ENCODE peak calls at places on chromosomes 1 and 21, in six cellular contexts. A, N, G, L, Y and Q are unnamed samples.

GRCh38 chr1:50620680-50621329 is 197.6 kb upstream of the DMRTA2 start:
- DNase-seq in N (no peak), L (peak), A (no peak), G (no peak), Y (no peak), Q (no peak)

GRCh38 chr1:213014642-213015041 is 1.0 kb downstream of the ANGEL2 start:
- DNase-seq in N (peak), Y (no peak), G (no peak), A (no peak), L (no peak), Q (no peak)

GRCh38 chr1:172383541-172383940 is 36.9 kb upstream of the C1orf105 start:
- DNase-seq in L (no peak), N (no peak), Y (no peak), G (no peak), A (peak), Q (no peak)

GRCh38 chr1:54377040-54377691 is 29.0 kb downstream of the SSBP3 start:
- DNase-seq in Y (no peak), G (no peak), N (no peak), L (no peak), A (no peak), Q (no peak)

GRCh38 chr1:84253891-84254290 is 47.6 kb upstream of the SAMD13 start:
- DNase-seq in L (peak), Y (no peak), N (no peak), A (peak), G (no peak), Q (no peak)

GRCh38 chr1:5896706-5897105 is 95.5 kb downstream of the NPHP4 start:
- DNase-seq in L (no peak), N (no peak), G (no peak), Y (no peak), A (no peak), Q (no peak)

GRCh38 chr1:226498690-226499008 is 49.9 kb upstream of the STUM start:
- DNase-seq in G (no peak), Y (no peak), N (no peak), L (no peak), A (no peak), Q (no peak)

GRCh38 chr1:93669369-93669768 is 12.3 kb downstream of the BCAR3 start:
- DNase-seq in L (no peak), N (no peak), A (no peak), G (no peak), Y (no peak), Q (no peak)

GRCh38 chr1:101150676-101151075 is 86.1 kb upstream of the S1PR1 start:
- DNase-seq in Y (no peak), L (peak), A (no peak), N (no peak), G (no peak), Q (no peak)

GRCh38 chr21:27793901-27794300 is 827.0 kb upstream of the ADAMTS5 start:
- DNase-seq in A (no peak), L (no peak), G (no peak), Y (no peak), N (no peak), Q (no peak)

GRCh38 chr1:165631403-165632151 is 543 bp downstream of the MGST3 start:
- DNase-seq in Y (no peak), L (peak), A (peak), G (peak), N (no peak), Q (peak)

GRCh38 chr1:180680558-180681144 is 48.8 kb downstream of the XPR1 start:
- DNase-seq in N (no peak), Y (peak), L (no peak), G (no peak), A (peak), Q (no peak)

GRCh38 chr1:170063109-170063826 is 11.2 kb downstream of the KIFAP3 start:
- DNase-seq in N (no peak), G (no peak), L (peak), Y (no peak), A (peak), Q (no peak)

GRCh38 chr21:29656504-29657227 is 283.1 kb downstream of the GRIK1 start:
- DNase-seq in L (peak), N (no peak), A (peak), Y (no peak), G (no peak), Q (no peak)